ENCODE peak calls at places on chromosomes 5 and 9, in six cellular contexts. One of them, this sample, is unnamed. For H3K4me1, the result is how much of the 10 kb centered on the place peaks cover.

GRCh38 chr5:172770675-172771438 is at the start of gene DUSP1:
- DNase-seq in K562: peak
- DNase-seq in tibial nerve: peak
- DNase-seq in heart left ventricle: peak
- DNase-seq in HepG2: peak
- DNase-seq in IMR-90: peak
- DNase-seq in this sample: peak

GRCh38 chr5:82777106-82777505 is 300.1 kb downstream of the TMEM167A start:
- DNase-seq in K562: no peak
- DNase-seq in tibial nerve: no peak
- DNase-seq in heart left ventricle: no peak
- DNase-seq in HepG2: no peak
- DNase-seq in IMR-90: no peak
- DNase-seq in this sample: no peak

GRCh38 chr5:179801304-179802206 is 5.1 kb downstream of the MGAT4B start:
- DNase-seq in K562: peak
- DNase-seq in tibial nerve: peak
- DNase-seq in heart left ventricle: peak
- DNase-seq in HepG2: peak
- DNase-seq in IMR-90: peak
- DNase-seq in this sample: peak

GRCh38 chr9:34591091-34591910 is 1.8 kb upstream of the CNTFR start:
- DNase-seq in K562: peak
- DNase-seq in tibial nerve: peak
- DNase-seq in heart left ventricle: peak
- DNase-seq in HepG2: peak
- DNase-seq in IMR-90: peak
- DNase-seq in this sample: peak

GRCh38 chr9:70054546-70054945 is 10.9 kb downstream of the MAMDC2 start:
- DNase-seq in K562: no peak
- DNase-seq in tibial nerve: no peak
- DNase-seq in heart left ventricle: no peak
- DNase-seq in HepG2: no peak
- DNase-seq in IMR-90: no peak
- DNase-seq in this sample: no peak

GRCh38 chr9:125748511-125749099 is 1.4 kb downstream of the PBX3 start:
- DNase-seq in K562: no peak
- DNase-seq in tibial nerve: no peak
- DNase-seq in heart left ventricle: peak
- DNase-seq in HepG2: no peak
- DNase-seq in IMR-90: no peak
- DNase-seq in this sample: no peak

GRCh38 chr5:1502046-1502736 is 21.6 kb downstream of the LPCAT1 start:
- DNase-seq in K562: peak
- DNase-seq in tibial nerve: no peak
- DNase-seq in heart left ventricle: no peak
- DNase-seq in HepG2: no peak
- DNase-seq in IMR-90: no peak
- DNase-seq in this sample: peak

GRCh38 chr5:179967489-179967888 is 59.8 kb upstream of the TBC1D9B start:
- DNase-seq in K562: no peak
- DNase-seq in tibial nerve: no peak
- DNase-seq in heart left ventricle: no peak
- DNase-seq in HepG2: peak
- DNase-seq in IMR-90: peak
- DNase-seq in this sample: no peak

GRCh38 chr9:17052626-17053025 is 82.2 kb upstream of the CNTLN start:
- DNase-seq in K562: no peak
- DNase-seq in tibial nerve: no peak
- DNase-seq in heart left ventricle: no peak
- DNase-seq in HepG2: no peak
- DNase-seq in IMR-90: no peak
- DNase-seq in this sample: no peak

GRCh38 chr5:168971100-168971499 is 329.8 kb downstream of the SLIT3 start:
- DNase-seq in K562: no peak
- DNase-seq in tibial nerve: no peak
- DNase-seq in heart left ventricle: no peak
- DNase-seq in HepG2: no peak
- DNase-seq in IMR-90: no peak
- DNase-seq in this sample: no peak

GRCh38 chr5:177427919-177428573 is 1.6 kb downstream of the GRK6 start:
- DNase-seq in K562: peak
- DNase-seq in tibial nerve: no peak
- DNase-seq in heart left ventricle: no peak
- DNase-seq in HepG2: no peak
- DNase-seq in IMR-90: no peak
- DNase-seq in this sample: no peak

GRCh38 chr5:143190260-143190810 is 213.2 kb downstream of the NR3C1 start:
- DNase-seq in K562: no peak
- DNase-seq in tibial nerve: no peak
- DNase-seq in heart left ventricle: no peak
- DNase-seq in HepG2: no peak
- DNase-seq in IMR-90: no peak
- DNase-seq in this sample: no peak

GRCh38 chr9:83707518-83707767 is 315 bp downstream of the UBQLN1 start:
- DNase-seq in K562: no peak
- DNase-seq in tibial nerve: peak
- DNase-seq in heart left ventricle: no peak
- DNase-seq in HepG2: no peak
- DNase-seq in IMR-90: no peak
- DNase-seq in this sample: peak

GRCh38 chr9:132546148-132547051 is 36.0 kb upstream of the BARHL1 start:
- DNase-seq in K562: peak
- DNase-seq in tibial nerve: no peak
- DNase-seq in heart left ventricle: peak
- DNase-seq in HepG2: no peak
- DNase-seq in IMR-90: no peak
- DNase-seq in this sample: no peak

GRCh38 chr9:112059145-112059979 is 115.7 kb downstream of the SUSD1 start:
- DNase-seq in K562: peak
- DNase-seq in tibial nerve: peak
- DNase-seq in heart left ventricle: no peak
- DNase-seq in HepG2: peak
- DNase-seq in IMR-90: peak
- DNase-seq in this sample: no peak

GRCh38 chr5:74810915-74811314 is 43.9 kb downstream of the NSA2 start:
- DNase-seq in K562: no peak
- DNase-seq in tibial nerve: no peak
- DNase-seq in heart left ventricle: no peak
- DNase-seq in HepG2: no peak
- DNase-seq in IMR-90: no peak
- DNase-seq in this sample: no peak

GRCh38 chr5:143019614-143020515 is 249.7 kb downstream of the ARHGAP26 start:
- DNase-seq in K562: no peak
- DNase-seq in tibial nerve: no peak
- DNase-seq in heart left ventricle: no peak
- DNase-seq in HepG2: no peak
- DNase-seq in IMR-90: no peak
- DNase-seq in this sample: no peak

GRCh38 chr9:84759300-84759750 is 89.8 kb downstream of the NTRK2 start:
- DNase-seq in K562: no peak
- DNase-seq in tibial nerve: no peak
- DNase-seq in heart left ventricle: no peak
- DNase-seq in HepG2: no peak
- DNase-seq in IMR-90: no peak
- DNase-seq in this sample: no peak

GRCh38 chr9:134436356-134436717 is 110.1 kb downstream of the RXRA start:
- DNase-seq in K562: no peak
- DNase-seq in tibial nerve: no peak
- DNase-seq in heart left ventricle: no peak
- DNase-seq in HepG2: no peak
- DNase-seq in IMR-90: no peak
- DNase-seq in this sample: no peak

GRCh38 chr5:139644001-139644456 is 4.1 kb upstream of the CXXC5 start:
- DNase-seq in K562: no peak
- DNase-seq in tibial nerve: no peak
- DNase-seq in heart left ventricle: no peak
- DNase-seq in HepG2: no peak
- DNase-seq in IMR-90: no peak
- DNase-seq in this sample: peak

GRCh38 chr5:58224661-58225060 is 235.2 kb downstream of the PLK2 start:
- DNase-seq in K562: no peak
- DNase-seq in tibial nerve: no peak
- DNase-seq in heart left ventricle: no peak
- DNase-seq in HepG2: no peak
- DNase-seq in IMR-90: no peak
- DNase-seq in this sample: no peak

GRCh38 chr9:70004310-70004709 is 39.3 kb upstream of the MAMDC2 start:
- DNase-seq in K562: no peak
- DNase-seq in tibial nerve: no peak
- DNase-seq in heart left ventricle: no peak
- DNase-seq in HepG2: no peak
- DNase-seq in IMR-90: peak
- DNase-seq in this sample: no peak

GRCh38 chr5:69531010-69531785 is 28.8 kb upstream of the GTF2H2C start:
- DNase-seq in K562: no peak
- DNase-seq in tibial nerve: no peak
- DNase-seq in heart left ventricle: no peak
- DNase-seq in HepG2: no peak
- DNase-seq in IMR-90: no peak
- DNase-seq in this sample: peak

GRCh38 chr9:108933641-108934322 is at the start of gene ELP1:
- DNase-seq in K562: peak
- DNase-seq in tibial nerve: peak
- DNase-seq in heart left ventricle: peak
- DNase-seq in HepG2: peak
- DNase-seq in IMR-90: peak
- DNase-seq in this sample: peak
- TF ChIP-seq POLR2A in K562: peak
- TF ChIP-seq POLR2A in tibial nerve: peak
- TF ChIP-seq POLR2A in heart left ventricle: no peak
- TF ChIP-seq POLR2A in HepG2: peak
- TF ChIP-seq POLR2A in IMR-90: peak
- TF ChIP-seq POLR2A in this sample: no peak

DNA sequence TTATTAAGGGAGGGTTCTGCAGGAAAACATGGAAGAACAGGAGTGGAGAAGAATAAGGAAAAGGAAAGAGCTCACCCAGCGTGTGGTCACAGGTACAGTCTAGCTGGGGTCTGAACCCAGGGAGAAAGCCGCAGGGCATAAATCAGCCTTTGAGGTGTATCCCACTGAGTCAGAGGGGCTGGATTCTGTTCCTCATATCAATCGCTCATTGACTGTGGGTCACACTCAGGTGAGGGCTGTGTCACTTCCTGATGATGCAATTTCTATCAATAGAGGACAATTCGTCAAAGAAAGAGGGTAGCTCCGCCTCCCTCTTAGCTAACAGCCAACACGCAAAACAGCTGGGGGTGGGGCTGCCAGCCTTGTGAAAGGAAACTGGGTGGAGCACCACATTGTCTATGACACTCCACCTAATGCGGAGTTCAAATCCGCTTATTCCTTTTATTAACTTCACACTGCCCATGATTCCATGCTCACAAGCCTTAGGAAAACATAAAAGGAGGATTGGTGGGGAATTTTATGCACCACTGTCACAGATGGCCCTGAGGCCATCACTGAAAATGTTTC is 176.2 kb downstream of the ICE1 start:
- DNase-seq in K562: no peak
- DNase-seq in tibial nerve: no peak
- DNase-seq in heart left ventricle: no peak
- DNase-seq in HepG2: no peak
- DNase-seq in IMR-90: no peak
- DNase-seq in this sample: no peak
- TF ChIP-seq CTCF in K562: no peak
- TF ChIP-seq CTCF in tibial nerve: no peak
- TF ChIP-seq CTCF in heart left ventricle: no peak
- TF ChIP-seq CTCF in HepG2: no peak
- TF ChIP-seq CTCF in IMR-90: no peak
- TF ChIP-seq CTCF in this sample: no peak

GRCh38 chr9:106886111-106887046 is 23.4 kb downstream of the ZNF462 start:
- DNase-seq in K562: no peak
- DNase-seq in tibial nerve: no peak
- DNase-seq in heart left ventricle: no peak
- DNase-seq in HepG2: no peak
- DNase-seq in IMR-90: peak
- DNase-seq in this sample: no peak

GRCh38 chr9:106887066-106887465 is 24.1 kb downstream of the ZNF462 start:
- DNase-seq in K562: no peak
- DNase-seq in tibial nerve: no peak
- DNase-seq in heart left ventricle: no peak
- DNase-seq in HepG2: no peak
- DNase-seq in IMR-90: no peak
- DNase-seq in this sample: no peak

GRCh38 chr9:106883626-106884190 is 20.7 kb downstream of the ZNF462 start:
- DNase-seq in K562: no peak
- DNase-seq in tibial nerve: no peak
- DNase-seq in heart left ventricle: no peak
- DNase-seq in HepG2: no peak
- DNase-seq in IMR-90: peak
- DNase-seq in this sample: no peak

GRCh38 chr9:106883030-106883429 is 20.1 kb downstream of the ZNF462 start:
- DNase-seq in K562: no peak
- DNase-seq in tibial nerve: no peak
- DNase-seq in heart left ventricle: no peak
- DNase-seq in HepG2: no peak
- DNase-seq in IMR-90: no peak
- DNase-seq in this sample: no peak

DNA sequence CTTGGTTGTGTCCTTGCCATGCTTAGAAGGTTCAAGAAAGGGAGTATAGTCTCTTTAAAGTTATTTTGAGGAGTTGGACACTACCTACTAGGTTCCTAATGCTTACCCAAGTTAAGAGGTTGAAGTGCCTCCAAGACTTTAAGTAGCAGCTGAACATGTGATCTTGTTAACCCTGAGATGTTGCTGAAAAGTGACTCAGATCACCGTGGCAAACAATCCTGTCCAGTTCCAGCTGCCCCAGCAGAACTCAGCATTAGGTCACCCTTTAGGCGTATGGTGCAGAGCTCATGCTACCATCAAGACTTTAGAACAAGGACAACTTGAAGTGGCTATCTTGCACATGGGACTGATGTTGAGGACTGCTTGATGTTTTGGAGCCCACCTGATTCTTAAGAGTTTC is 22.5 kb downstream of the ZNF462 start:
- DNase-seq in K562: no peak
- DNase-seq in tibial nerve: no peak
- DNase-seq in heart left ventricle: no peak
- DNase-seq in HepG2: no peak
- DNase-seq in IMR-90: peak
- DNase-seq in this sample: no peak
- H3K4me1 ChIP-seq in K562: under half
- H3K4me1 ChIP-seq in tibial nerve: under half
- H3K4me1 ChIP-seq in heart left ventricle: under half
- H3K4me1 ChIP-seq in HepG2: under half
- H3K4me1 ChIP-seq in IMR-90: under half
- H3K4me1 ChIP-seq in this sample: under half

GRCh38 chr5:60948738-60949137 is 3.7 kb downstream of the NDUFAF2 start:
- DNase-seq in K562: no peak
- DNase-seq in tibial nerve: no peak
- DNase-seq in heart left ventricle: no peak
- DNase-seq in HepG2: no peak
- DNase-seq in IMR-90: no peak
- DNase-seq in this sample: no peak

GRCh38 chr5:60944904-60945759 is at the start of the genes ERCC8 and NDUFAF2:
- DNase-seq in K562: peak
- DNase-seq in tibial nerve: peak
- DNase-seq in heart left ventricle: peak
- DNase-seq in HepG2: peak
- DNase-seq in IMR-90: peak
- DNase-seq in this sample: peak

GRCh38 chr5:60943624-60944023 is 1.2 kb downstream of the ERCC8 start:
- DNase-seq in K562: no peak
- DNase-seq in tibial nerve: no peak
- DNase-seq in heart left ventricle: no peak
- DNase-seq in HepG2: no peak
- DNase-seq in IMR-90: no peak
- DNase-seq in this sample: no peak

GRCh38 chr5:60945760-60946253 is 802 bp downstream of the NDUFAF2 start:
- DNase-seq in K562: peak
- DNase-seq in tibial nerve: peak
- DNase-seq in heart left ventricle: peak
- DNase-seq in HepG2: peak
- DNase-seq in IMR-90: peak
- DNase-seq in this sample: peak
- TF ChIP-seq POLR2A in K562: no peak
- TF ChIP-seq POLR2A in tibial nerve: no peak
- TF ChIP-seq POLR2A in heart left ventricle: no peak
- TF ChIP-seq POLR2A in HepG2: no peak
- TF ChIP-seq POLR2A in IMR-90: no peak
- TF ChIP-seq POLR2A in this sample: no peak

This sample was measured in stomach.